ENCODE peak calls at places on chromosomes 7 and 10, in five cellular contexts. One of them, this sample, is unnamed.

GRCh38 chr10:82267960-82268359 is 393.0 kb downstream of the NRG3 start:
- DNase-seq in ovary: no peak
- DNase-seq in cardiac muscle cell: no peak
- DNase-seq in tibial nerve: no peak
- DNase-seq in GM23248: no peak
- DNase-seq in this sample: no peak

GRCh38 chr7:29748286-29749099 is 57.8 kb upstream of the WIPF3 start:
- DNase-seq in ovary: no peak
- DNase-seq in cardiac muscle cell: peak; percentile 72
- DNase-seq in tibial nerve: no peak
- DNase-seq in GM23248: peak; percentile 86
- DNase-seq in this sample: no peak

GRCh38 chr10:119403927-119404326 is 138.6 kb downstream of the RGS10 start:
- DNase-seq in ovary: no peak
- DNase-seq in cardiac muscle cell: no peak
- DNase-seq in tibial nerve: no peak
- DNase-seq in GM23248: no peak
- DNase-seq in this sample: no peak

GRCh38 chr7:148142660-148143248 is 447.8 kb upstream of the C7orf33 start:
- DNase-seq in ovary: no peak
- DNase-seq in cardiac muscle cell: peak; percentile 65
- DNase-seq in tibial nerve: peak; percentile 51
- DNase-seq in GM23248: peak; percentile 41
- DNase-seq in this sample: no peak

GRCh38 chr10:131567279-131568162 is 256.0 kb upstream of the TCERG1L start:
- DNase-seq in ovary: no peak
- DNase-seq in cardiac muscle cell: no peak
- DNase-seq in tibial nerve: no peak
- DNase-seq in GM23248: no peak
- DNase-seq in this sample: no peak

GRCh38 chr10:50322075-50322474 is 70.8 kb upstream of the ASAH2 start:
- DNase-seq in ovary: no peak
- DNase-seq in cardiac muscle cell: peak; percentile 56
- DNase-seq in tibial nerve: no peak
- DNase-seq in GM23248: peak; percentile 79
- DNase-seq in this sample: no peak

GRCh38 chr10:25768167-25768566 is 165.9 kb upstream of the MYO3A start:
- DNase-seq in ovary: no peak
- DNase-seq in cardiac muscle cell: no peak
- DNase-seq in tibial nerve: no peak
- DNase-seq in GM23248: no peak
- DNase-seq in this sample: no peak

GRCh38 chr10:29443745-29444523 is 155.1 kb downstream of the LYZL1 start:
- DNase-seq in ovary: no peak
- DNase-seq in cardiac muscle cell: no peak
- DNase-seq in tibial nerve: no peak
- DNase-seq in GM23248: no peak
- DNase-seq in this sample: no peak

GRCh38 chr7:108468246-108468645 is 12.0 kb upstream of the NRCAM start:
- DNase-seq in ovary: no peak
- DNase-seq in cardiac muscle cell: no peak
- DNase-seq in tibial nerve: no peak
- DNase-seq in GM23248: no peak
- DNase-seq in this sample: no peak

GRCh38 chr10:34884272-34884952 is 69.3 kb upstream of the PARD3 start:
- DNase-seq in ovary: no peak
- DNase-seq in cardiac muscle cell: no peak
- DNase-seq in tibial nerve: no peak
- DNase-seq in GM23248: no peak
- DNase-seq in this sample: no peak

GRCh38 chr7:2970907-2971306 is 72.8 kb downstream of the CARD11 start:
- DNase-seq in ovary: no peak
- DNase-seq in cardiac muscle cell: no peak
- DNase-seq in tibial nerve: no peak
- DNase-seq in GM23248: no peak
- DNase-seq in this sample: no peak

GRCh38 chr7:47458057-47458456 is 123.9 kb downstream of the TNS3 start:
- DNase-seq in ovary: peak; percentile 81
- DNase-seq in cardiac muscle cell: peak; percentile 54
- DNase-seq in tibial nerve: peak; percentile 63
- DNase-seq in GM23248: peak; percentile 98
- DNase-seq in this sample: no peak

GRCh38 chr10:130399425-130399950 is 263.3 kb downstream of the GLRX3 start:
- DNase-seq in ovary: no peak
- DNase-seq in cardiac muscle cell: no peak
- DNase-seq in tibial nerve: no peak
- DNase-seq in GM23248: no peak
- DNase-seq in this sample: no peak

GRCh38 chr10:24384954-24385353 is 176.0 kb downstream of the KIAA1217 start:
- DNase-seq in ovary: no peak
- DNase-seq in cardiac muscle cell: peak; percentile 41
- DNase-seq in tibial nerve: no peak
- DNase-seq in GM23248: no peak
- DNase-seq in this sample: no peak
- H3K4me1 ChIP-seq in ovary: peaks cover 1% of the 10 kb centered on the region
- H3K4me1 ChIP-seq in cardiac muscle cell: peaks cover 6% of the 10 kb centered on the region
- H3K4me1 ChIP-seq in tibial nerve: peaks cover 30% of the 10 kb centered on the region
- H3K4me1 ChIP-seq in GM23248: peaks cover 6% of the 10 kb centered on the region
- H3K4me1 ChIP-seq in this sample: no peaks in the 10 kb centered on the region

GRCh38 chr7:94333810-94334209 is 60.9 kb upstream of the COL1A2 start:
- DNase-seq in ovary: no peak
- DNase-seq in cardiac muscle cell: no peak
- DNase-seq in tibial nerve: no peak
- DNase-seq in GM23248: peak; percentile 26
- DNase-seq in this sample: no peak

GRCh38 chr7:94332571-94332970 is 62.1 kb upstream of the COL1A2 start:
- DNase-seq in ovary: no peak
- DNase-seq in cardiac muscle cell: no peak
- DNase-seq in tibial nerve: no peak
- DNase-seq in GM23248: peak; percentile 12
- DNase-seq in this sample: no peak

GRCh38 chr7:94336009-94336408 is 58.7 kb upstream of the COL1A2 start:
- DNase-seq in ovary: no peak
- DNase-seq in cardiac muscle cell: no peak
- DNase-seq in tibial nerve: no peak
- DNase-seq in GM23248: no peak
- DNase-seq in this sample: no peak

GRCh38 chr7:94338921-94339371 is 55.7 kb upstream of the COL1A2 start:
- DNase-seq in ovary: no peak
- DNase-seq in cardiac muscle cell: no peak
- DNase-seq in tibial nerve: no peak
- DNase-seq in GM23248: peak; percentile 79
- DNase-seq in this sample: no peak

DNA sequence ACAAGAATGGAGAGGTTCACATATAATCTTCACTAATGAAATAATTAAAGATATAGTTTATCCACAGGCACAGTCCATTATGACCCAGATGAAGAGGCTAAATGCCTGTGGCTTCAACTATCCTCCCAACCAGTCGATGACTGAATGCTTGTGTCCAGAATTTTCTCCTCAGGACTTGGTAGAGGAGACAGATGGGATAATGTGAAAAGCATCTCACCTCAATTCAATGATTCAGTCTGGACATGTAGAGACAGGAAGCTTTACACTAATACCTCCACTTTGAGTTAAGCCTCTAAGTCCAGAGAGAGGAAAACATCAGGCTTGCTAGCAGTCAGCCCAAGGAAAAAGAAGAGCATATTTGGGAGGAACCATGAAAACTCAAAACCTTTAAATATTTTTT is 59.1 kb upstream of the COL1A2 start:
- DNase-seq in ovary: no peak
- DNase-seq in cardiac muscle cell: no peak
- DNase-seq in tibial nerve: no peak
- DNase-seq in GM23248: peak; percentile 52
- DNase-seq in this sample: no peak
- H3K27ac ChIP-seq in ovary: no peak overlapping the region
- H3K27ac ChIP-seq in cardiac muscle cell: no peak overlapping the region
- H3K27ac ChIP-seq in tibial nerve: no peak overlapping the region
- H3K27ac ChIP-seq in GM23248: peak overlapping the region; percentile 54
- H3K27ac ChIP-seq in this sample: no peak overlapping the region

GRCh38 chr7:131008840-131009651 is 275.0 kb upstream of the KLF14 start:
- DNase-seq in ovary: no peak
- DNase-seq in cardiac muscle cell: no peak
- DNase-seq in tibial nerve: no peak
- DNase-seq in GM23248: peak; percentile 80
- DNase-seq in this sample: no peak
- H3K4me1 ChIP-seq in ovary: peaks cover 26% of the 10 kb centered on the region
- H3K4me1 ChIP-seq in cardiac muscle cell: no peaks in the 10 kb centered on the region
- H3K4me1 ChIP-seq in tibial nerve: peaks cover 90% of the 10 kb centered on the region
- H3K4me1 ChIP-seq in GM23248: peaks cover 77% of the 10 kb centered on the region
- H3K4me1 ChIP-seq in this sample: peaks cover 77% of the 10 kb centered on the region

DNA sequence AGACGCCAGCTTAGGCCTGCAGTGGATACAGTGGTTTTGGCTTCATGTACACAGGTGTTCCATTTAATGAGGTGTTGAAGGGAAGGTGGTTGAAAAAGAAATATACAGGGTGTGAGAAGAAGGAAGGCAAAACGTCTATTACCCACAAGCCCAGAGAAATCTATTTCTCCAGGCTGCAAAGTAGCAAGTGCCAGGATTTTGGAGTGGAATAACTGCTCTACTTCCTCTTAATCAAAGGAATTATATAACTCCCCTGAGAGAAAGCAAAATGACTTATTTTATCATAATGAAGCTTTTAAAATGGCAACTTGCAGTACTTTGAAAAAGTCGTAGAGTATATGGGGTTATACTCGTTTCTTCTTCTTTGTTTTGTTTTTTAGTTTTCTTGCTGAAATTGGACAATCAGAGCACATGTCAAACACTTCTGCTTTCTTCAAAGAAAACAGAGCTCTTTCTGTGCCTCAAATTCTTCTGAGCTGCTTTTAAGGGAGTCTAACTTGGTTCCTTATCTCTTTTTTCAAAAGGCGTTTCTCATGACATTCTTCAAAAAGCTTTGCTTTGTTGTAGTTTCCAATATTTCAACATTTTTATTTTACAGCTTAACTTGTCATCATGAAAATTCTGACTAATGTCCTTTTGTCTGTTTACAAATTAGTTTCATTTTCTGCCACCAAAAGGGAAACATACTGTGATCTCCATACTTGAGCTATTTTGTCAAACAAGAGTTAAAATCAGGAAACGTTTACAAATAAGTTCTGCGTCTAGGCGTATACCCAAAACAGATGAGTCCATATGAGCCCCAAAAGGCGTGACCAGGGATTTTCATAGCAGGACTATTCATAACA is 289.7 kb downstream of the FRMD4A start:
- DNase-seq in ovary: no peak
- DNase-seq in cardiac muscle cell: peak; percentile 38
- DNase-seq in tibial nerve: no peak
- DNase-seq in GM23248: peak; percentile 69
- DNase-seq in this sample: no peak
- H3K27ac ChIP-seq in ovary: no peak overlapping the region
- H3K27ac ChIP-seq in cardiac muscle cell: no peak overlapping the region
- H3K27ac ChIP-seq in tibial nerve: peak overlapping the region; percentile 82
- H3K27ac ChIP-seq in GM23248: peak overlapping the region; percentile 76
- H3K27ac ChIP-seq in this sample: no peak overlapping the region

GRCh38 chr10:109919224-109919623 is 4.1 kb downstream of the XPNPEP1 start:
- DNase-seq in ovary: no peak
- DNase-seq in cardiac muscle cell: no peak
- DNase-seq in tibial nerve: no peak
- DNase-seq in GM23248: no peak
- DNase-seq in this sample: no peak
- H3K4me1 ChIP-seq in ovary: peaks cover 12% of the 10 kb centered on the region
- H3K4me1 ChIP-seq in cardiac muscle cell: no peaks in the 10 kb centered on the region
- H3K4me1 ChIP-seq in tibial nerve: peaks cover 24% of the 10 kb centered on the region
- H3K4me1 ChIP-seq in GM23248: peaks cover 20% of the 10 kb centered on the region
- H3K4me1 ChIP-seq in this sample: peaks cover 75% of the 10 kb centered on the region

GRCh38 chr10:10043083-10043482 is 974.6 kb upstream of the CELF2 start:
- DNase-seq in ovary: no peak
- DNase-seq in cardiac muscle cell: peak; percentile 30
- DNase-seq in tibial nerve: no peak
- DNase-seq in GM23248: no peak
- DNase-seq in this sample: no peak
- H3K27ac ChIP-seq in ovary: no peak overlapping the region
- H3K27ac ChIP-seq in cardiac muscle cell: no peak overlapping the region
- H3K27ac ChIP-seq in tibial nerve: no peak overlapping the region
- H3K27ac ChIP-seq in GM23248: no peak overlapping the region
- H3K27ac ChIP-seq in this sample: no peak overlapping the region

GRCh38 chr7:97422046-97422445 is 304.5 kb downstream of the SDHAF3 start:
- DNase-seq in ovary: no peak
- DNase-seq in cardiac muscle cell: no peak
- DNase-seq in tibial nerve: no peak
- DNase-seq in GM23248: no peak
- DNase-seq in this sample: no peak
- H3K4me1 ChIP-seq in ovary: no peaks in the 10 kb centered on the region
- H3K4me1 ChIP-seq in cardiac muscle cell: no peaks in the 10 kb centered on the region
- H3K4me1 ChIP-seq in tibial nerve: no peaks in the 10 kb centered on the region
- H3K4me1 ChIP-seq in GM23248: no peaks in the 10 kb centered on the region
- H3K4me1 ChIP-seq in this sample: no peaks in the 10 kb centered on the region